ENCODE peak calls at places on chromosomes 12 and 14, in ten cellular contexts. C is fibroblast of mammary gland, H is astrocyte of the spinal cord, X is OCI-LY7, J is AG04450, O is uterus, A is fibroblast of lung, V is esophagus squamous epithelium, Z is brain microvascular endothelial cell, B is heart right ventricle. N is an unnamed sample.

GRCh38 chr12:40215977-40216376 is 8.8 kb upstream of the LRRK2 start:
- DNase-seq in C (peak; percentile 45), H (no peak), X (no peak), J (no peak), O (no peak), A (no peak), V (no peak), Z (no peak), B (no peak), N (peak; percentile 52)

GRCh38 chr12:79127268-79127895 is 262.8 kb downstream of the SYT1 start:
- DNase-seq in C (peak; percentile 90), H (peak; percentile 90), X (no peak), J (peak; percentile 80), O (no peak), A (peak; percentile 95), V (no peak), Z (peak; percentile 87), B (no peak), N (peak; percentile 88)

GRCh38 chr12:130552483-130552996 is 163.6 kb downstream of the RIMBP2 start:
- DNase-seq in C (no peak), H (no peak), X (no peak), J (no peak), O (no peak), A (no peak), V (no peak), Z (no peak), B (no peak), N (no peak)

GRCh38 chr14:49761839-49762551 is 6.0 kb upstream of the KLHDC2 start:
- DNase-seq in C (no peak), H (no peak), X (no peak), J (no peak), O (no peak), A (no peak), V (no peak), Z (no peak), B (no peak), N (no peak)

GRCh38 chr12:51863921-51864700 is 15.6 kb upstream of the FIGNL2 start:
- DNase-seq in C (no peak), H (peak; percentile 18), X (no peak), J (no peak), O (no peak), A (no peak), V (no peak), Z (no peak), B (no peak), N (no peak)

GRCh38 chr12:2624543-2625266 is 170.1 kb upstream of the FKBP4 start:
- DNase-seq in C (peak; percentile 30), H (peak; percentile 10), X (peak; percentile 29), J (no peak), O (no peak), A (peak; percentile 23), V (no peak), Z (no peak), B (no peak), N (peak; percentile 45)

GRCh38 chr14:91575469-91576208 is 65.5 kb upstream of the PPP4R3A start:
- DNase-seq in C (no peak), H (no peak), X (no peak), J (no peak), O (no peak), A (no peak), V (no peak), Z (no peak), B (no peak), N (no peak)

GRCh38 chr14:89481167-89481566 is 64.1 kb upstream of the FOXN3 start:
- DNase-seq in C (no peak), H (no peak), X (no peak), J (no peak), O (no peak), A (no peak), V (no peak), Z (no peak), B (peak; percentile 42), N (no peak)

GRCh38 chr14:24576766-24577165 is 716 bp upstream of the CTSG start:
- DNase-seq in C (no peak), H (no peak), X (no peak), J (no peak), O (no peak), A (no peak), V (no peak), Z (no peak), B (no peak), N (no peak)

GRCh38 chr12:126617312-126617711 is 1552.1 kb downstream of the AACS start:
- DNase-seq in C (peak; percentile 10), H (no peak), X (no peak), J (no peak), O (no peak), A (no peak), V (no peak), Z (no peak), B (no peak), N (no peak)

GRCh38 chr14:70905316-70905715 is 1.9 kb upstream of the PCNX1 start:
- DNase-seq in C (peak; percentile 81), H (no peak), X (no peak), J (peak; percentile 90), O (no peak), A (peak; percentile 97), V (no peak), Z (no peak), B (peak; percentile 65), N (peak; percentile 97)

GRCh38 chr12:105076098-105076497 is 8.2 kb downstream of the ALDH1L2 start:
- DNase-seq in C (peak; percentile 88), H (peak; percentile 31), X (no peak), J (no peak), O (no peak), A (no peak), V (no peak), Z (peak; percentile 24), B (no peak), N (peak; percentile 26)

GRCh38 chr12:49094104-49094948 is at the start of gene DHH:
- DNase-seq in C (no peak), H (no peak), X (no peak), J (no peak), O (peak; percentile 40), A (no peak), V (no peak), Z (no peak), B (peak; percentile 56), N (no peak)

GRCh38 chr14:73945159-73945670 is 4.7 kb downstream of the FAM161B start:
- DNase-seq in C (no peak), H (no peak), X (no peak), J (no peak), O (no peak), A (no peak), V (no peak), Z (no peak), B (no peak), N (no peak)

GRCh38 chr14:79408696-79409095 is 802.6 kb downstream of the DIO2 start:
- DNase-seq in C (no peak), H (no peak), X (no peak), J (no peak), O (no peak), A (no peak), V (no peak), Z (no peak), B (no peak), N (no peak)

GRCh38 chr12:10268037-10268436 is 39.6 kb upstream of the KLRD1 start:
- DNase-seq in C (no peak), H (no peak), X (peak; percentile 53), J (no peak), O (no peak), A (no peak), V (no peak), Z (no peak), B (no peak), N (no peak)
- TF ChIP-seq CTCF in C (no peak), H (no peak), X (peak; percentile 26), J (no peak), O (no peak), A (no peak), V (no peak), Z (no peak), B (no peak), N (no peak)

DNA sequence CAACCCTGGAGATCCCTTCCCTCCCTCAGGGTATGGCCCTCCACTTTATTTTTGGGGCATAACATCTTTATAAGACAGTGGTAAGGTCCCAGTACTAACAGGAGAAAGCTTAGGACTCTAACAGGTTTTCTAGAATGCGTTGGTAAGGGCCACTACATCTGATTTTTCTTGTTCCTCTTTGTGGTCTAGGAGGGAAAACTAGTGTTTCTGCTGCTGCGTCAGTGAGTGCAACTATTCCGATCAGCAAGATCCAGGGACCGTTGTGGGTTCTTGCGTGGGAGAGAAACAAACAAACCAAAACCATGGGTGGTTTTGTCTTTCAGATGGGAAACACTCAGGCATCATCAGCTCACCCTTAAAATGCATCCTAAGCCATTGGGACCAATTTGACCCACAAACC is 123.6 kb upstream of the SLC16A7 start:
- DNase-seq in C (no peak), H (no peak), X (no peak), J (no peak), O (no peak), A (no peak), V (no peak), Z (no peak), B (no peak), N (no peak)
- H3K4me3 ChIP-seq in C (no peak overlapping the region), H (no peak overlapping the region), X (no peak overlapping the region), J (no peak overlapping the region), O (no peak overlapping the region), A (no peak overlapping the region), V (no peak overlapping the region), Z (no peak overlapping the region), B (no peak overlapping the region), N (no peak overlapping the region)

GRCh38 chr12:106343213-106343509 is 14.4 kb upstream of the POLR3B start:
- DNase-seq in C (no peak), H (no peak), X (no peak), J (no peak), O (no peak), A (no peak), V (no peak), Z (no peak), B (no peak), N (no peak)

GRCh38 chr12:106342397-106343212 is 14.9 kb upstream of the POLR3B start:
- DNase-seq in C (peak; percentile 89), H (peak; percentile 72), X (no peak), J (no peak), O (peak; percentile 87), A (peak; percentile 88), V (no peak), Z (peak; percentile 59), B (peak; percentile 72), N (peak; percentile 74)

GRCh38 chr12:106348411-106348810 is 9.1 kb upstream of the POLR3B start:
- DNase-seq in C (no peak), H (no peak), X (no peak), J (no peak), O (no peak), A (no peak), V (no peak), Z (no peak), B (no peak), N (no peak)

GRCh38 chr12:106341086-106341879 is 16.3 kb upstream of the POLR3B start:
- DNase-seq in C (peak; percentile 47), H (no peak), X (no peak), J (no peak), O (no peak), A (no peak), V (no peak), Z (no peak), B (no peak), N (no peak)

GRCh38 chr12:106345739-106346138 is 11.8 kb upstream of the POLR3B start:
- DNase-seq in C (peak; percentile 49), H (peak; percentile 68), X (peak; percentile 21), J (no peak), O (no peak), A (peak; percentile 73), V (no peak), Z (peak; percentile 56), B (no peak), N (peak; percentile 69)
- TF ChIP-seq CTCF in C (peak; percentile 28), H (peak; percentile 52), X (peak; percentile 53), J (peak; percentile 42), O (peak; percentile 45), A (peak; percentile 53), V (no peak), Z (peak; percentile 69), B (peak; percentile 52), N (peak; percentile 65)

GRCh38 chr12:57235012-57235727 is 5.7 kb downstream of the SHMT2 start:
- DNase-seq in C (no peak), H (peak; percentile 70), X (no peak), J (no peak), O (peak; percentile 44), A (peak; percentile 84), V (no peak), Z (peak; percentile 67), B (peak; percentile 81), N (peak; percentile 94)
- H3K4me3 ChIP-seq in C (no peak overlapping the region), H (no peak overlapping the region), X (no peak overlapping the region), J (no peak overlapping the region), O (no peak overlapping the region), A (no peak overlapping the region), V (peak overlapping the region; percentile 45), Z (no peak overlapping the region), B (peak overlapping the region; percentile 53), N (no peak overlapping the region)